ENCODE peak calls at places on chromosome 21, in nine cellular contexts. One of them, this sample, is unnamed.

GRCh38 chr21:29265690-29266479 is 32.8 kb upstream of the BACH1 start:
- DNase-seq in tibial artery: no peak
- DNase-seq in left ventricle myocardium inferior: no peak
- DNase-seq in PC-9: no peak
- DNase-seq in transverse colon: no peak
- DNase-seq in cardiac muscle cell: no peak
- DNase-seq in astrocyte: no peak
- DNase-seq in H7: no peak
- DNase-seq in prostate gland: no peak
- DNase-seq in this sample: no peak

GRCh38 chr21:15514073-15514946 is 215.5 kb upstream of the USP25 start:
- DNase-seq in transverse colon: peak; percentile 52
- DNase-seq in cardiac muscle cell: no peak
- DNase-seq in tibial artery: no peak
- DNase-seq in left ventricle myocardium inferior: no peak
- DNase-seq in prostate gland: no peak
- DNase-seq in PC-9: no peak
- DNase-seq in H7: no peak
- DNase-seq in astrocyte: no peak
- DNase-seq in this sample: no peak

GRCh38 chr21:15293251-15293650 is 228.5 kb upstream of the NRIP1 start:
- DNase-seq in PC-9: peak; percentile 43
- DNase-seq in cardiac muscle cell: peak; percentile 96
- DNase-seq in transverse colon: no peak
- DNase-seq in astrocyte: peak; percentile 96
- DNase-seq in prostate gland: no peak
- DNase-seq in left ventricle myocardium inferior: no peak
- DNase-seq in H7: peak; percentile 15
- DNase-seq in tibial artery: no peak
- DNase-seq in this sample: peak; percentile 59

GRCh38 chr21:28336299-28336698 is 656.4 kb downstream of the LTN1 start:
- DNase-seq in transverse colon: no peak
- DNase-seq in tibial artery: no peak
- DNase-seq in prostate gland: peak; percentile 10
- DNase-seq in astrocyte: peak; percentile 62
- DNase-seq in cardiac muscle cell: peak; percentile 92
- DNase-seq in left ventricle myocardium inferior: no peak
- DNase-seq in PC-9: peak; percentile 4
- DNase-seq in H7: no peak
- DNase-seq in this sample: no peak

GRCh38 chr21:36980280-36981048 is 14.0 kb upstream of the HLCS start:
- DNase-seq in H7: peak; percentile 77
- DNase-seq in prostate gland: peak; percentile 38
- DNase-seq in cardiac muscle cell: peak; percentile 34
- DNase-seq in transverse colon: peak; percentile 36
- DNase-seq in PC-9: peak; percentile 34
- DNase-seq in astrocyte: no peak
- DNase-seq in tibial artery: no peak
- DNase-seq in left ventricle myocardium inferior: peak; percentile 21
- DNase-seq in this sample: peak; percentile 30

GRCh38 chr21:15841856-15842564 is 112.2 kb downstream of the USP25 start:
- DNase-seq in PC-9: no peak
- DNase-seq in left ventricle myocardium inferior: no peak
- DNase-seq in astrocyte: peak; percentile 87
- DNase-seq in tibial artery: no peak
- DNase-seq in prostate gland: no peak
- DNase-seq in transverse colon: no peak
- DNase-seq in H7: no peak
- DNase-seq in cardiac muscle cell: peak; percentile 87
- DNase-seq in this sample: no peak

GRCh38 chr21:41579692-41580091 is 71.7 kb upstream of the TMPRSS2 start:
- DNase-seq in prostate gland: no peak
- DNase-seq in PC-9: no peak
- DNase-seq in transverse colon: peak; percentile 79
- DNase-seq in tibial artery: no peak
- DNase-seq in astrocyte: no peak
- DNase-seq in H7: no peak
- DNase-seq in cardiac muscle cell: no peak
- DNase-seq in left ventricle myocardium inferior: no peak
- DNase-seq in this sample: no peak

GRCh38 chr21:17451364-17451869 is 61.4 kb upstream of the CXADR start:
- DNase-seq in left ventricle myocardium inferior: no peak
- DNase-seq in transverse colon: no peak
- DNase-seq in H7: no peak
- DNase-seq in PC-9: no peak
- DNase-seq in tibial artery: no peak
- DNase-seq in prostate gland: no peak
- DNase-seq in astrocyte: peak; percentile 82
- DNase-seq in cardiac muscle cell: peak; percentile 78
- DNase-seq in this sample: no peak

GRCh38 chr21:44681861-44682579 is at the start of gene KRTAP12-1:
- DNase-seq in transverse colon: no peak
- DNase-seq in tibial artery: peak; percentile 51
- DNase-seq in prostate gland: no peak
- DNase-seq in PC-9: no peak
- DNase-seq in astrocyte: no peak
- DNase-seq in left ventricle myocardium inferior: no peak
- DNase-seq in H7: no peak
- DNase-seq in cardiac muscle cell: no peak
- DNase-seq in this sample: no peak

GRCh38 chr21:21200103-21200938 is 202.1 kb downstream of the NCAM2 start:
- DNase-seq in PC-9: peak; percentile 44
- DNase-seq in cardiac muscle cell: peak; percentile 98
- DNase-seq in left ventricle myocardium inferior: peak; percentile 31
- DNase-seq in astrocyte: peak; percentile 100
- DNase-seq in prostate gland: no peak
- DNase-seq in tibial artery: peak; percentile 74
- DNase-seq in transverse colon: peak; percentile 27
- DNase-seq in H7: no peak
- DNase-seq in this sample: no peak

GRCh38 chr21:14523234-14523633 is 22.9 kb downstream of the SAMSN1 start:
- DNase-seq in astrocyte: no peak
- DNase-seq in prostate gland: no peak
- DNase-seq in transverse colon: no peak
- DNase-seq in left ventricle myocardium inferior: no peak
- DNase-seq in H7: no peak
- DNase-seq in PC-9: no peak
- DNase-seq in tibial artery: no peak
- DNase-seq in cardiac muscle cell: peak; percentile 10
- DNase-seq in this sample: no peak

GRCh38 chr21:35579520-35580293 is 480.6 kb downstream of the SETD4 start:
- DNase-seq in transverse colon: no peak
- DNase-seq in H7: no peak
- DNase-seq in left ventricle myocardium inferior: no peak
- DNase-seq in astrocyte: no peak
- DNase-seq in PC-9: no peak
- DNase-seq in cardiac muscle cell: peak; percentile 18
- DNase-seq in tibial artery: no peak
- DNase-seq in prostate gland: no peak
- DNase-seq in this sample: no peak

GRCh38 chr21:35565204-35565611 is 495.1 kb downstream of the SETD4 start:
- DNase-seq in left ventricle myocardium inferior: no peak
- DNase-seq in astrocyte: peak; percentile 92
- DNase-seq in PC-9: peak; percentile 75
- DNase-seq in H7: no peak
- DNase-seq in cardiac muscle cell: peak; percentile 89
- DNase-seq in transverse colon: no peak
- DNase-seq in tibial artery: peak; percentile 71
- DNase-seq in prostate gland: no peak
- DNase-seq in this sample: peak; percentile 47

GRCh38 chr21:39175154-39175553 is 8.1 kb downstream of the PSMG1 start:
- DNase-seq in H7: no peak
- DNase-seq in PC-9: no peak
- DNase-seq in transverse colon: no peak
- DNase-seq in left ventricle myocardium inferior: no peak
- DNase-seq in tibial artery: no peak
- DNase-seq in cardiac muscle cell: peak; percentile 36
- DNase-seq in astrocyte: no peak
- DNase-seq in prostate gland: no peak
- DNase-seq in this sample: no peak

GRCh38 chr21:38848187-38848609 is 42.5 kb downstream of the ETS2 start:
- DNase-seq in cardiac muscle cell: peak; percentile 92
- DNase-seq in astrocyte: no peak
- DNase-seq in transverse colon: no peak
- DNase-seq in left ventricle myocardium inferior: peak; percentile 50
- DNase-seq in prostate gland: no peak
- DNase-seq in H7: no peak
- DNase-seq in PC-9: no peak
- DNase-seq in tibial artery: no peak
- DNase-seq in this sample: no peak

GRCh38 chr21:35711661-35712060 is 348.7 kb downstream of the SETD4 start:
- DNase-seq in astrocyte: no peak
- DNase-seq in prostate gland: no peak
- DNase-seq in tibial artery: no peak
- DNase-seq in H7: no peak
- DNase-seq in transverse colon: no peak
- DNase-seq in PC-9: no peak
- DNase-seq in left ventricle myocardium inferior: no peak
- DNase-seq in cardiac muscle cell: no peak
- DNase-seq in this sample: no peak

GRCh38 chr21:38989745-38990423 is 184.2 kb downstream of the ETS2 start:
- DNase-seq in prostate gland: peak; percentile 75
- DNase-seq in PC-9: no peak
- DNase-seq in tibial artery: no peak
- DNase-seq in left ventricle myocardium inferior: no peak
- DNase-seq in H7: no peak
- DNase-seq in transverse colon: no peak
- DNase-seq in cardiac muscle cell: peak; percentile 93
- DNase-seq in astrocyte: peak; percentile 92
- DNase-seq in this sample: no peak

GRCh38 chr21:29504751-29505321 is 206.1 kb downstream of the BACH1 start:
- DNase-seq in cardiac muscle cell: peak; percentile 39
- DNase-seq in left ventricle myocardium inferior: no peak
- DNase-seq in tibial artery: no peak
- DNase-seq in transverse colon: no peak
- DNase-seq in PC-9: no peak
- DNase-seq in H7: no peak
- DNase-seq in prostate gland: no peak
- DNase-seq in astrocyte: peak; percentile 88
- DNase-seq in this sample: no peak

GRCh38 chr21:46083271-46084040 is 14.5 kb upstream of the COL6A2 start:
- DNase-seq in PC-9: no peak
- DNase-seq in H7: peak; percentile 64
- DNase-seq in left ventricle myocardium inferior: no peak
- DNase-seq in cardiac muscle cell: no peak
- DNase-seq in transverse colon: no peak
- DNase-seq in tibial artery: peak; percentile 57
- DNase-seq in prostate gland: no peak
- DNase-seq in astrocyte: no peak
- DNase-seq in this sample: no peak
- H3K36me3 ChIP-seq in PC-9: no peaks in the 10 kb centered on the region
- H3K36me3 ChIP-seq in H7: no peaks in the 10 kb centered on the region
- H3K36me3 ChIP-seq in left ventricle myocardium inferior: no peaks in the 10 kb centered on the region
- H3K36me3 ChIP-seq in cardiac muscle cell: no peaks in the 10 kb centered on the region
- H3K36me3 ChIP-seq in transverse colon: no peaks in the 10 kb centered on the region
- H3K36me3 ChIP-seq in tibial artery: no peaks in the 10 kb centered on the region
- H3K36me3 ChIP-seq in prostate gland: no peaks in the 10 kb centered on the region
- H3K36me3 ChIP-seq in astrocyte: no peaks in the 10 kb centered on the region
- H3K36me3 ChIP-seq in this sample: no peaks in the 10 kb centered on the region

DNA sequence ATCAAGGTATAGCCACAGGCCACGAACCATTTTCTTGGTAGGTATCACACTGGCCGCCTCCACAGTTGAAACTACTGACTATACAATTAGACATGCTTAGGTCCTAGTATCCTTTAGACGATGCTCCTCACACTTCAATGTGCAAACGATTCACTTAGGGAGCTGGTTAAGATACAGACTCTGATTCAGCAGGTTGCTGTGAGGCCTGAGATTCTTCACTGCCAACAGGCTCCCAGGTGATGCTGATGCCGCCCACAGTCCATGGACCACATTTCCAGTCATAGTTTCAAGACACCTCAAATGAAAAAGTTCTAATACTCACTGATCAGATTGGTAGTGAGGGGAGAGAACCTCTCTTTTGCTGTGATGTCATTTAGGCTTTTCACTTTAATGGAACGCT is 6.8 kb downstream of the ATP5PO start:
- DNase-seq in prostate gland: no peak
- DNase-seq in cardiac muscle cell: no peak
- DNase-seq in astrocyte: no peak
- DNase-seq in left ventricle myocardium inferior: no peak
- DNase-seq in H7: no peak
- DNase-seq in transverse colon: no peak
- DNase-seq in tibial artery: no peak
- DNase-seq in PC-9: no peak
- DNase-seq in this sample: no peak
- H3K36me3 ChIP-seq in prostate gland: peaks cover 22% of the 10 kb centered on the region
- H3K36me3 ChIP-seq in cardiac muscle cell: peaks cover 78% of the 10 kb centered on the region
- H3K36me3 ChIP-seq in astrocyte: peaks cover 68% of the 10 kb centered on the region
- H3K36me3 ChIP-seq in left ventricle myocardium inferior: peaks cover 100% of the 10 kb centered on the region
- H3K36me3 ChIP-seq in H7: peaks cover 58% of the 10 kb centered on the region
- H3K36me3 ChIP-seq in transverse colon: no peaks in the 10 kb centered on the region
- H3K36me3 ChIP-seq in tibial artery: peaks cover 87% of the 10 kb centered on the region
- H3K36me3 ChIP-seq in PC-9: peaks cover 4% of the 10 kb centered on the region
- H3K36me3 ChIP-seq in this sample: peaks cover 1% of the 10 kb centered on the region

GRCh38 chr21:32750405-32750804 is 21.1 kb downstream of the PAXBP1 start:
- DNase-seq in PC-9: no peak
- DNase-seq in prostate gland: no peak
- DNase-seq in tibial artery: no peak
- DNase-seq in transverse colon: no peak
- DNase-seq in cardiac muscle cell: no peak
- DNase-seq in astrocyte: no peak
- DNase-seq in H7: no peak
- DNase-seq in left ventricle myocardium inferior: no peak
- DNase-seq in this sample: no peak

GRCh38 chr21:32742470-32742869 is 14.7 kb upstream of the SYNJ1 start:
- DNase-seq in PC-9: no peak
- DNase-seq in prostate gland: no peak
- DNase-seq in astrocyte: no peak
- DNase-seq in left ventricle myocardium inferior: no peak
- DNase-seq in cardiac muscle cell: no peak
- DNase-seq in H7: no peak
- DNase-seq in tibial artery: no peak
- DNase-seq in transverse colon: no peak
- DNase-seq in this sample: no peak

GRCh38 chr21:32749662-32750061 is 21.8 kb upstream of the SYNJ1 start:
- DNase-seq in astrocyte: no peak
- DNase-seq in tibial artery: no peak
- DNase-seq in prostate gland: no peak
- DNase-seq in H7: no peak
- DNase-seq in transverse colon: no peak
- DNase-seq in PC-9: no peak
- DNase-seq in cardiac muscle cell: no peak
- DNase-seq in left ventricle myocardium inferior: no peak
- DNase-seq in this sample: no peak

GRCh38 chr21:32748529-32748928 is 20.7 kb upstream of the SYNJ1 start:
- DNase-seq in astrocyte: no peak
- DNase-seq in PC-9: no peak
- DNase-seq in prostate gland: no peak
- DNase-seq in transverse colon: no peak
- DNase-seq in H7: no peak
- DNase-seq in tibial artery: no peak
- DNase-seq in cardiac muscle cell: no peak
- DNase-seq in left ventricle myocardium inferior: no peak
- DNase-seq in this sample: no peak

GRCh38 chr21:32747396-32747795 is 19.6 kb upstream of the SYNJ1 start:
- DNase-seq in left ventricle myocardium inferior: no peak
- DNase-seq in H7: no peak
- DNase-seq in astrocyte: no peak
- DNase-seq in prostate gland: no peak
- DNase-seq in PC-9: no peak
- DNase-seq in cardiac muscle cell: no peak
- DNase-seq in transverse colon: no peak
- DNase-seq in tibial artery: no peak
- DNase-seq in this sample: no peak
- H3K36me3 ChIP-seq in left ventricle myocardium inferior: peaks cover 95% of the 10 kb centered on the region
- H3K36me3 ChIP-seq in H7: peaks cover 38% of the 10 kb centered on the region
- H3K36me3 ChIP-seq in astrocyte: peaks cover 52% of the 10 kb centered on the region
- H3K36me3 ChIP-seq in prostate gland: peaks cover 12% of the 10 kb centered on the region
- H3K36me3 ChIP-seq in PC-9: peaks cover 23% of the 10 kb centered on the region
- H3K36me3 ChIP-seq in cardiac muscle cell: peaks cover 81% of the 10 kb centered on the region
- H3K36me3 ChIP-seq in transverse colon: no peaks in the 10 kb centered on the region
- H3K36me3 ChIP-seq in tibial artery: peaks cover 96% of the 10 kb centered on the region
- H3K36me3 ChIP-seq in this sample: no peaks in the 10 kb centered on the region

GRCh38 chr21:43679951-43680350 is 20.6 kb downstream of the RRP1B start:
- DNase-seq in prostate gland: no peak
- DNase-seq in astrocyte: no peak
- DNase-seq in PC-9: no peak
- DNase-seq in H7: no peak
- DNase-seq in cardiac muscle cell: no peak
- DNase-seq in transverse colon: no peak
- DNase-seq in tibial artery: no peak
- DNase-seq in left ventricle myocardium inferior: no peak
- DNase-seq in this sample: no peak
- H3K36me3 ChIP-seq in prostate gland: peaks cover 2% of the 10 kb centered on the region
- H3K36me3 ChIP-seq in astrocyte: peaks cover 34% of the 10 kb centered on the region
- H3K36me3 ChIP-seq in PC-9: peaks cover 5% of the 10 kb centered on the region
- H3K36me3 ChIP-seq in H7: peaks cover 31% of the 10 kb centered on the region
- H3K36me3 ChIP-seq in cardiac muscle cell: peaks cover 30% of the 10 kb centered on the region
- H3K36me3 ChIP-seq in transverse colon: no peaks in the 10 kb centered on the region
- H3K36me3 ChIP-seq in tibial artery: peaks cover 94% of the 10 kb centered on the region
- H3K36me3 ChIP-seq in left ventricle myocardium inferior: peaks cover 98% of the 10 kb centered on the region
- H3K36me3 ChIP-seq in this sample: peaks cover 2% of the 10 kb centered on the region

This sample was measured in Caco-2.